ENCODE peak calls at places on chromosome 10, in ten cellular contexts. D, M, X, Y, A, S, C, P, K and W are unnamed samples.

GRCh38 chr10:3500408-3500856 is 284.6 kb downstream of the KLF6 start:
- DNase-seq in D (peak; percentile 74), M (peak; percentile 43), X (no peak), Y (no peak), A (no peak), S (peak; percentile 99), C (peak; percentile 91), P (no peak), K (no peak), W (no peak)

GRCh38 chr10:124053971-124054370 is 39.4 kb downstream of the CHST15 start:
- DNase-seq in D (no peak), M (no peak), X (peak; percentile 38), Y (no peak), A (no peak), S (no peak), C (no peak), P (no peak), K (no peak), W (no peak)

GRCh38 chr10:58734116-58734515 is 221.4 kb downstream of the BICC1 start:
- DNase-seq in D (no peak), M (no peak), X (no peak), Y (no peak), A (no peak), S (peak; percentile 61), C (no peak), P (no peak), K (no peak), W (no peak)

GRCh38 chr10:103333934-103334520 is 16.9 kb downstream of the PCGF6 start:
- DNase-seq in D (no peak), M (no peak), X (peak; percentile 32), Y (no peak), A (peak; percentile 23), S (no peak), C (no peak), P (no peak), K (no peak), W (no peak)

GRCh38 chr10:112519129-112519761 is 72.2 kb downstream of the VTI1A start:
- DNase-seq in D (no peak), M (no peak), X (peak; percentile 100), Y (no peak), A (no peak), S (no peak), C (no peak), P (no peak), K (no peak), W (peak; percentile 2)

GRCh38 chr10:62075912-62076311 is 174.4 kb downstream of the ARID5B start:
- DNase-seq in D (no peak), M (no peak), X (no peak), Y (no peak), A (no peak), S (no peak), C (no peak), P (no peak), K (no peak), W (no peak)

GRCh38 chr10:123097039-123097438 is 38.7 kb upstream of the HMX3 start:
- DNase-seq in D (no peak), M (no peak), X (no peak), Y (no peak), A (no peak), S (no peak), C (no peak), P (no peak), K (no peak), W (no peak)

GRCh38 chr10:20970708-20971107 is 73.6 kb upstream of the NEBL start:
- DNase-seq in D (no peak), M (no peak), X (no peak), Y (no peak), A (no peak), S (no peak), C (no peak), P (no peak), K (no peak), W (no peak)

GRCh38 chr10:120221873-120222485 is 235.0 kb upstream of the PLPP4 start:
- DNase-seq in D (no peak), M (no peak), X (peak; percentile 54), Y (no peak), A (peak; percentile 81), S (no peak), C (no peak), P (no peak), K (no peak), W (no peak)

GRCh38 chr10:60267802-60268201 is 121.9 kb downstream of the ANK3 start:
- DNase-seq in D (no peak), M (no peak), X (no peak), Y (no peak), A (no peak), S (no peak), C (no peak), P (no peak), K (no peak), W (no peak)

GRCh38 chr10:97123713-97124112 is 62.0 kb downstream of the SLIT1 start:
- DNase-seq in D (no peak), M (no peak), X (no peak), Y (no peak), A (no peak), S (no peak), C (no peak), P (no peak), K (no peak), W (no peak)

GRCh38 chr10:33813871-33814270 is 479.4 kb upstream of the NRP1 start:
- DNase-seq in D (no peak), M (no peak), X (no peak), Y (no peak), A (no peak), S (no peak), C (no peak), P (no peak), K (no peak), W (no peak)

GRCh38 chr10:97843296-97843671 is 6.4 kb upstream of the GOLGA7B start:
- DNase-seq in D (no peak), M (no peak), X (no peak), Y (no peak), A (no peak), S (no peak), C (no peak), P (no peak), K (no peak), W (no peak)

GRCh38 chr10:115861864-115862263 is 411.1 kb downstream of the GFRA1 start:
- DNase-seq in D (no peak), M (no peak), X (no peak), Y (no peak), A (no peak), S (no peak), C (no peak), P (no peak), K (no peak), W (no peak)

GRCh38 chr10:73781879-73782748 is at the start of gene CHCHD1:
- DNase-seq in D (peak; percentile 94), M (peak; percentile 88), X (peak; percentile 76), Y (peak; percentile 97), A (peak; percentile 76), S (peak; percentile 84), C (peak; percentile 97), P (peak; percentile 90), K (peak; percentile 96), W (peak; percentile 92)

GRCh38 chr10:5466451-5466996 is 32.8 kb downstream of the CALML5 start:
- DNase-seq in D (no peak), M (no peak), X (no peak), Y (no peak), A (no peak), S (no peak), C (no peak), P (no peak), K (no peak), W (no peak)

GRCh38 chr10:113859261-113859660 is 4.8 kb downstream of the NHLRC2 start:
- DNase-seq in D (no peak), M (no peak), X (no peak), Y (no peak), A (no peak), S (no peak), C (no peak), P (no peak), K (no peak), W (no peak)

GRCh38 chr10:51960494-51960895 is 261.1 kb upstream of the CSTF2T start:
- DNase-seq in D (no peak), M (no peak), X (peak; percentile 10), Y (no peak), A (peak; percentile 43), S (peak; percentile 74), C (no peak), P (no peak), K (no peak), W (no peak)